ENCODE peak calls at places on chromosomes 6 and 20, in nine cellular contexts. N is IMR-90, Y is heart right ventricle, Q is HepG2, T is A549, G is right lobe of liver, M is body of pancreas, Z is RWPE2, L is PC-3. E is an unnamed sample.

GRCh38 chr6:169165031-169165430 is 88.6 kb downstream of the THBS2 start:
- ATAC-seq in Q (no peak), Y (no peak), M (no peak), L (no peak), Z (no peak), G (no peak), N (no peak), T (no peak), E (no peak)

GRCh38 chr6:128720891-128721290 is 162.0 kb upstream of the LAMA2 start:
- ATAC-seq in G (no peak), Q (no peak), N (no peak), T (no peak), Z (no peak), M (no peak), L (no peak), Y (no peak), E (no peak)

GRCh38 chr6:42417641-42418112 is 34.0 kb downstream of the TRERF1 start:
- ATAC-seq in N (no peak), M (no peak), Y (no peak), G (no peak), T (no peak), Q (no peak), L (no peak), Z (no peak), E (no peak)

GRCh38 chr6:160950507-160950906 is 41.1 kb upstream of the MAP3K4 start:
- ATAC-seq in N (peak), G (no peak), Y (peak), L (peak), T (peak), Q (no peak), M (peak), Z (peak), E (no peak)

GRCh38 chr6:27891300-27891913 is 20.8 kb downstream of the OR2B2 start:
- ATAC-seq in N (no peak), G (no peak), M (no peak), Y (no peak), Q (no peak), T (no peak), L (no peak), Z (no peak), E (no peak)

GRCh38 chr6:53520320-53520928 is 24.5 kb downstream of the GCLC start:
- ATAC-seq in L (no peak), Z (no peak), M (no peak), G (no peak), Q (no peak), N (no peak), Y (no peak), T (no peak), E (no peak)

GRCh38 chr6:142187209-142187608 is 40.1 kb downstream of the VTA1 start:
- ATAC-seq in T (peak), L (peak), Z (peak), Y (peak), Q (no peak), G (peak), N (peak), M (no peak), E (no peak)

GRCh38 chr20:7859371-7859802 is 80.9 kb downstream of the HAO1 start:
- ATAC-seq in T (peak), Q (peak), N (peak), Z (peak), L (peak), M (peak), G (peak), Y (peak), E (no peak)

GRCh38 chr6:5892669-5893068 is 114.1 kb downstream of the NRN1 start:
- ATAC-seq in Q (peak), T (no peak), M (no peak), L (no peak), N (no peak), Y (no peak), Z (no peak), G (no peak), E (no peak)

GRCh38 chr20:1334370-1334731 is 5.4 kb upstream of the SDCBP2 start:
- ATAC-seq in G (no peak), Q (no peak), L (no peak), N (no peak), Z (no peak), T (no peak), Y (no peak), M (no peak), E (no peak)

GRCh38 chr6:85364354-85364753 is 85.5 kb upstream of the NT5E start:
- ATAC-seq in L (peak), G (no peak), N (peak), Q (no peak), T (peak), Y (no peak), Z (peak), M (no peak), E (no peak)

GRCh38 chr6:2102316-2102883 is 143.0 kb downstream of the GMDS start:
- ATAC-seq in N (no peak), Y (no peak), Z (no peak), L (no peak), Q (no peak), G (peak), M (no peak), T (no peak), E (no peak)

GRCh38 chr6:72182337-72183246 is 296.2 kb downstream of the RIMS1 start:
- ATAC-seq in G (peak), L (peak), M (peak), Z (peak), N (peak), Q (no peak), Y (no peak), T (peak), E (peak)

GRCh38 chr6:104771258-104771832 is 88.4 kb downstream of the HACE1 start:
- ATAC-seq in L (peak), G (peak), Q (peak), T (peak), N (peak), Z (peak), Y (no peak), M (no peak), E (no peak)

GRCh38 chr6:46733410-46733809 is 1.8 kb downstream of the PLA2G7 start:
- ATAC-seq in Y (no peak), M (no peak), N (no peak), G (no peak), Q (no peak), Z (no peak), L (no peak), T (no peak), E (no peak)
- H3K4me3 ChIP-seq in Y (no peak), M (no peak), N (no peak), G (no peak), Q (no peak), Z (no peak), L (no peak), T (no peak), E (no peak)

DNA sequence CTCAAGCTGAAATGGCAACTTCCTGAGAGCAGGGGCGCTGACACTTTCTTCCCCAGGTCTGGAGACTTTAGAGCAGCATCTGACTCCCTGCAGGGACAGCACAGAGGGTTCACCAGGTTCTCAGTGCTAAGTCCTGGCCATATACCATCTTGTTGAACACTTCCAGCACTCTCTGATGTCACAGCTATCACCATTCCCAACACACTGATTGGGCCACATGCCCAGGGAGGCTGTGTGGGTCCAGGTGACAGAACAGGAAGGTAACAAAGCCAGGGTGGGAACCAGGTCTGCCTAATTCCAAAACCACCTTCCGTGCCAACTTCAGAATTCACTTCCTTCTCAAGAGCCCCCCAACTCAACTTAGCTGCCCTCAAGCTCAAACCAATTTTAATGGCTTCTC is 4.3 kb downstream of the APCDD1L start:
- ATAC-seq in M (no peak), T (no peak), Q (no peak), L (no peak), N (no peak), Z (no peak), G (no peak), Y (no peak), E (no peak)
- H3K27ac ChIP-seq in M (no peak), T (no peak), Q (no peak), L (no peak), N (no peak), Z (no peak), G (no peak), Y (no peak), E (no peak)

GRCh38 chr6:20202070-20202658 is 10.1 kb downstream of the MBOAT1 start:
- ATAC-seq in Z (peak), M (peak), L (peak), T (peak), Q (no peak), N (no peak), Y (no peak), G (peak), E (no peak)

GRCh38 chr6:20200761-20201160 is 11.5 kb downstream of the MBOAT1 start:
- ATAC-seq in G (peak), Q (no peak), L (no peak), T (peak), Z (no peak), N (no peak), M (no peak), Y (no peak), E (no peak)

GRCh38 chr6:20205722-20206154 is 6.5 kb downstream of the MBOAT1 start:
- ATAC-seq in N (no peak), Z (no peak), T (no peak), Q (no peak), M (no peak), G (no peak), Y (no peak), L (no peak), E (no peak)

GRCh38 chr6:20203561-20204528 is 8.4 kb downstream of the MBOAT1 start:
- ATAC-seq in G (no peak), Y (no peak), Q (no peak), Z (peak), L (no peak), M (no peak), T (peak), N (peak), E (no peak)

GRCh38 chr6:20202699-20203302 is 9.5 kb downstream of the MBOAT1 start:
- ATAC-seq in L (no peak), T (no peak), G (peak), Y (no peak), N (no peak), M (peak), Q (no peak), Z (no peak), E (no peak)
- H3K4me3 ChIP-seq in L (no peak), T (peak), G (no peak), Y (no peak), N (no peak), M (no peak), Q (no peak), Z (no peak), E (no peak)

DNA sequence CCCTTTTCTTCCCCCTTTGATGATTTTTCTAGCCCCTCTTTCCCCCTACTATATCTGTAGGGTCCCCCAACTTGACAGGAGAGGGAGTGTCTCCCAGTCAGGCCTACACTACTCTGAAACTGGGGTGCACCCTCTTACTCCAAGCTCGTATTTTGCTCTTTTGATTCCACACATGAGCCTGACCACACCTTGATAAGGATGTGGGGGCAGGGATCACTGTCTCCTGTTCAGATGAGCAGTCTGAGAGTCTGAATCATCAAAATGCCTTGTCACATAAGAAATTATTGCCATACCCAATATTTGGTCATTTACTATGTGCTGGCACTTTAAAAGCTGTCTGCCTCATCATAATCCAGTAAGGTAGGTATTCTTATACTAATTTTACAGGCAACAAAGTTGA is 15.9 kb downstream of the PNPLA1 start:
- ATAC-seq in M (no peak), Q (no peak), G (no peak), Z (no peak), L (no peak), N (no peak), Y (no peak), T (no peak), E (no peak)
- H3K27ac ChIP-seq in M (no peak), Q (no peak), G (no peak), Z (no peak), L (no peak), N (no peak), Y (no peak), T (no peak), E (no peak)

DNA sequence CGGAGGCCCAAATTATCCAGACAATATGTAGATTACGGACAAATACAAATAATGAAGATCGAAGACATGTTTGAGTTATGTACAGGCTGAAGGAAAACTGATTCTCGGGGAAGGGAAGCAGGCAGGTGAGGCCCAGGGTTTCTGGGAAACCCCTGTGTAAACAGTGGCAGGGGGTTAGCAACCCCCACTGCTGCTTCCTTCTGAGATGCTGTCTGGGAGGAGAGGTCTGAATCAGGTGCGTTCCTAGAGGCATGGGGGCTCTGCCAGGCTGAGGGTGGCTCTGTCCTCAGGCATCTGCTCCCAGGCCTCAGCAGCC is 7.2 kb upstream of the MDGA1 start:
- ATAC-seq in N (no peak), M (no peak), Q (no peak), Z (no peak), T (no peak), Y (no peak), G (no peak), L (peak), E (no peak)
- H3K4me3 ChIP-seq in N (peak), M (no peak), Q (no peak), Z (no peak), T (peak), Y (peak), G (peak), L (peak), E (peak)

GRCh38 chr6:150269130-150269856 is 99.5 kb upstream of the IYD start:
- ATAC-seq in Q (no peak), M (no peak), L (no peak), T (no peak), Y (no peak), Z (peak), N (no peak), G (no peak), E (no peak)
- H3K27ac ChIP-seq in Q (no peak), M (no peak), L (no peak), T (peak), Y (no peak), Z (peak), N (no peak), G (no peak), E (no peak)

DNA sequence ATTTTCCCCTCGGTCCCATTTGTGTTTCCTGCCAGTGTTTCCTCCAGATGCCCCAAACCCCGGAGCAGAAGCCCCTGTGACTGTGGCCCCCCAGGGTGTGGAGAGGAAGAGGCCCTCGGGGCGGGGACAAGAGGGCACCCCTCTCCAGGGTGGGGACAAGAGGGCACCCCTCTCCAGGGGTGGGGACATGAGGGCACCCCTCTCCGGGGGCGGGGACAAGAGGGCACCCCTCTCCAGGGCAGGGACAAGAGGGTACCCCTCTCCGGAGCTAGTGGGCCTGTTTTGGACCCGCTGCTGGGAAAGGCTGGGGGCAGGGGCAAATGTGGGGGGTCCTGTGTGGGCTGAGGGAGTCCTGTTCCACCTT is 13.2 kb downstream of the MYT1 start:
- ATAC-seq in L (no peak), G (no peak), Y (no peak), M (no peak), N (no peak), Z (no peak), T (no peak), Q (no peak), E (no peak)
- H3K4me3 ChIP-seq in L (no peak), G (no peak), Y (no peak), M (no peak), N (no peak), Z (no peak), T (no peak), Q (no peak), E (no peak)